ENCODE peak calls at places on chromosomes 6 and 20, in eight cellular contexts. T is neural progenitor cell, V is cardiac muscle cell, L is thoracic aorta, S is psoas muscle, A is heart left ventricle, U is lung, J is adrenal gland. K is an unnamed sample. For H3K4me1, the result is how much of the 10 kb centered on the place peaks cover.

GRCh38 chr20:4883051-4883450 is 118.3 kb downstream of the SLC23A2 start:
- DNase-seq in A (no peak), L (no peak), S (no peak), J (no peak), V (no peak), T (no peak), U (no peak), K (no peak)

GRCh38 chr6:169689247-169689646 is 12.6 kb downstream of the WDR27 start:
- DNase-seq in L (no peak), J (no peak), A (no peak), U (no peak), S (no peak), T (no peak), V (no peak), K (no peak)

GRCh38 chr6:73666393-73666792 is 12.6 kb upstream of the SLC17A5 start:
- DNase-seq in U (no peak), V (no peak), T (no peak), A (no peak), J (no peak), S (no peak), L (no peak), K (no peak)

GRCh38 chr6:165818200-165818599 is 155.2 kb upstream of the PDE10A start:
- DNase-seq in S (no peak), V (no peak), J (no peak), T (peak), A (no peak), L (no peak), U (no peak), K (no peak)

GRCh38 chr6:34958748-34959147 is 69.7 kb downstream of the ANKS1A start:
- DNase-seq in T (no peak), J (no peak), V (no peak), U (no peak), L (no peak), S (no peak), A (no peak), K (no peak)

GRCh38 chr6:15861486-15861885 is 198.7 kb upstream of the DTNBP1 start:
- DNase-seq in S (no peak), J (no peak), L (no peak), U (no peak), T (no peak), V (no peak), A (no peak), K (no peak)

GRCh38 chr20:9609892-9610502 is 95.6 kb downstream of the LAMP5 start:
- DNase-seq in A (peak), J (peak), L (no peak), U (peak), V (peak), T (peak), S (no peak), K (no peak)

GRCh38 chr20:47985092-47985850 is 200.0 kb upstream of the SULF2 start:
- DNase-seq in S (no peak), J (no peak), V (peak), U (peak), A (no peak), L (no peak), T (peak), K (no peak)

GRCh38 chr6:10999994-11000393 is 44.1 kb downstream of the ELOVL2 start:
- DNase-seq in S (no peak), J (no peak), U (no peak), T (no peak), V (no peak), L (no peak), A (no peak), K (no peak)

GRCh38 chr6:4359108-4359710 is 223.8 kb upstream of the ECI2 start:
- DNase-seq in S (no peak), V (no peak), L (no peak), A (no peak), T (no peak), J (no peak), U (no peak), K (peak)

GRCh38 chr20:62477669-62478450 is 2.1 kb upstream of the GATA5 start:
- DNase-seq in J (no peak), V (peak), S (no peak), A (no peak), T (peak), U (no peak), L (no peak), K (no peak)

GRCh38 chr20:46359233-46359751 is 47.1 kb downstream of the ELMO2 start:
- DNase-seq in U (no peak), V (peak), S (peak), T (no peak), J (peak), L (no peak), A (peak), K (no peak)

GRCh38 chr20:46357030-46357514 is 48.8 kb upstream of the CDH22 start:
- DNase-seq in T (no peak), V (no peak), J (peak), S (no peak), U (no peak), L (no peak), A (peak), K (no peak)

GRCh38 chr20:46356195-46357029 is 48.1 kb upstream of the CDH22 start:
- DNase-seq in U (no peak), T (no peak), L (no peak), S (no peak), A (no peak), J (no peak), V (no peak), K (no peak)

GRCh38 chr20:46355778-46356177 is 47.5 kb upstream of the CDH22 start:
- DNase-seq in J (no peak), U (no peak), T (no peak), V (no peak), S (no peak), A (no peak), L (no peak), K (no peak)

DNA sequence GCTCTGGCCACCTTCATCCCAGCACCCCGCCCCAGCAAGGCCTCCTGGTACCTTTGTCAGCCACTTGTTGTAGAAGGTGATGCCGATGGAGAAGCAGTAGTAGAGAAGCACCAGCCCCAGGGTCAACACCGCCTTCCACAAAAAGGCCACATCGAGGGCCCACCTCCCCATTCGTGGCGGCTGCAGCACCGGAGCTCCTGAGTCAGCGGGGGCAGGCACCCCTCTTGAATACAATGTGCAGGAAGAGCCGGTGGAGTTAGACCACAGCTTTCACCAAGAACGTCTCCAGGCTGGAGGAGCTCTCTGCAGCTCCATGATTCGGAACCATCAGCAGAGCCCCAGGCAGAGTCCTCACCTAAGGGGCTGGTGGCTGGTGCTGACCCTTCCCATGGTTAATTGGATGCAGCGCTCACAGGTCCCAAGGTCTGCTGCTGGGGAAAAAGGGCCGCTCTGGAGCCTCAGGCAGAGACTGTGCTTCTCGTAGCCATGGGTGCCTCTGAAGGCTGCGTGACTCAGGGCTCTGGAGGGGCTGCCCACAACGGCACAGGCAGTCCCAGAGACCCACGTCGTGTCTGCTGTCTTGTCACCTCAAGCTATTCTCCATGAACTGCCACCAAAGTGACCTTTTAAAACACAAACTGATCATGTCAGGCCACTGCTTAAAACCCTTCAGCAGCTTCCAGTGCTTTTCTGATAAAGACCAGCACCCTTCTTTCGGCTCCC is 47.9 kb downstream of the ELMO2 start:
- DNase-seq in V (no peak), S (no peak), U (no peak), T (no peak), A (no peak), L (no peak), J (peak), K (no peak)
- H3K4me1 ChIP-seq in V (under half), S (half or more), U (under half), T (under half), A (under half), L (under half), J (under half), K (under half)

GRCh38 chr6:12241493-12242214 is 48.5 kb upstream of the EDN1 start:
- DNase-seq in J (no peak), T (no peak), S (no peak), L (no peak), A (no peak), V (no peak), U (no peak), K (no peak)
- H3K27ac ChIP-seq in J (no peak), T (no peak), S (no peak), L (no peak), A (no peak), V (no peak), U (no peak), K (no peak)

DNA sequence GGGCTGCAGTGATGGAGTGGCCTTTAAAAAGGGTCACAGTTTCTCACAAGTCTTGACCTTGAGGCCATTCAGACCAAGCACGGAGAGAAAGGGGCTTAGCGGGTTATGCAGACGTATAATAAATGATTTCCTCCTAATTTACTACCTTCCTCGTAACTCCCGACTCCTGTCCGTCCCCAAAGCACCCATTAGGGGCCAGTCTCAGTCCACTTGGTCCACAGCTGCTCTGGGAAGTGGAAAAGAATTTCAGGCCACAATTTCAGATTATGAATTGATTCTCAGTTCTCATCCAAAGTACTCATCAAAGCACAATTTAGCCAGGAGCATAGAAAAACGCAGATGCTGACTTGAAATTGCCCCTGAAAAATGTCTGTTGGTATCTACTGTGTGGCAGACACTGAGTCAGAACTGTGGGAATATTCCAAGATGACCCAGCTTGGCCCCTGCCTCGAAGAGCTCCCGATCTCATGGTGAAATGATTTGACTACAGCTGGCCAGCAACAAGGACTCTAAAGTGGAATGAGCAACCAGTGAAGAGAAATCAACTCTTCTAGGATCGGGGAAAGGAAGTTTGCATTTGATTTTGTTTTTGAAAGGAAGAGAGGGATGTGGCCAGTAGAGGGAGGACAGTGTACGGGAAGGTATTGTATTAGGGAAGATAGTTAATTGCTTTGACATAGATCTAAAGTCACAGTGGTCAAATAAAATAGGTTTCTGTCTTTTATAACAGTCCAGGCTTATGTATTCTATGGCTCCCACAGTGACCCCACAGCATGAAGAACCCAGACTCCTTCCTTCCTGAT is 15.2 kb upstream of the STK35 start:
- DNase-seq in A (no peak), S (no peak), J (no peak), T (no peak), L (no peak), V (no peak), U (no peak), K (no peak)
- TF ChIP-seq CTCF in A (peak), S (no peak), J (peak), T (peak), L (no peak), V (peak), U (no peak), K (no peak)

DNA sequence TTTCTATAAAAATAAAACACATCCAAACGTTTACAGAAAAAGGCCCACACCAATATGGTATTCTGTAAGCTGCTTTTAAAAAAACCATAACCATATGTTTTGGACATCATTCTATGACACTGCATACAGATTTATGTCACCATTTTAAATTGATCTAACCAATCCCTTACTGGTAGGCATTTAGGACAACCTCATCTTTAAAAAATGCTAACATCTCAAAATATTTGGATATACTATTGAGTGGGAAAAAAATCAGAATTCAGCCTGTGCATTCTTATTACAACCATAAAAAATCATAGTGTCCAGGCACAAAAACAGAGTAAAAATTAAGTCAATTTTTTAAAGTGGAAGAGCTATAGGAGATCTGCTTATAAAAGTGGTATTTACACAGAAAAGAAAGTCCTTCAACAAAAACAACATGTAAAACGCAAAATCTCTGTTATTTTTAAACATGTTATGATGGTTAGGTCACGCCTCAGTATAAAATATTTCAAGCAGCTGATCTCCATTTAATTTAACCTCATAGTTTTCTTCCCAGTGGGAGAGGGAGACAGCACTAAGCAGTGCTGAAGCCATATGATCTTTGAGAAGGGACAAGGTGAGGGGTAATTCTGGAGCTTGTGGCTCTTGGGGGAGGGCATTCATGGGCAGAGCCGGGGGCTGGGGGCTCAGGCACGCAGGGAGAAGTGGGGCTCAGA is 21.2 kb downstream of the TRAM2 start:
- DNase-seq in S (no peak), L (no peak), J (no peak), U (no peak), A (no peak), V (no peak), T (no peak), K (no peak)
- H3K4me1 ChIP-seq in S (under half), L (half or more), J (under half), U (under half), A (under half), V (under half), T (half or more), K (under half)

K was measured in pancreas.